ENCODE peak calls at places on chromosomes 11 and 22, in four cellular contexts. U, P, G and J are unnamed samples.

GRCh38 chr11:108616549-108616948 is 23.0 kb upstream of the EXPH5 start:
- DNase-seq in P (no peak), U (no peak), G (no peak), J (no peak)

GRCh38 chr11:126084608-126084912 is 21.9 kb upstream of the CDON start:
- DNase-seq in P (no peak), G (no peak), U (no peak), J (no peak)

GRCh38 chr22:48856308-48856615 is 971.4 kb downstream of the BRD1 start:
- DNase-seq in P (no peak), G (peak), U (no peak), J (no peak)

GRCh38 chr11:128451651-128452470 is 135.5 kb downstream of the ETS1 start:
- DNase-seq in U (no peak), G (peak), P (no peak), J (no peak)

GRCh38 chr11:65150513-65151271 is 16.4 kb upstream of the SYVN1 start:
- DNase-seq in G (peak), P (no peak), U (peak), J (no peak)

GRCh38 chr22:45163074-45163416 is 680 bp upstream of the NUP50 start:
- DNase-seq in P (peak), G (no peak), U (no peak), J (no peak)

GRCh38 chr11:10497371-10498021 is 42.4 kb downstream of the AMPD3 start:
- DNase-seq in G (no peak), P (no peak), U (no peak), J (no peak)

GRCh38 chr11:114090976-114091375 is 31.5 kb downstream of the ZBTB16 start:
- DNase-seq in G (no peak), U (no peak), P (no peak), J (no peak)

GRCh38 chr11:2801711-2802388 is 83.7 kb downstream of the CDKN1C start:
- DNase-seq in P (no peak), U (no peak), G (peak), J (no peak)

GRCh38 chr11:13337986-13338436 is 60.4 kb downstream of the BMAL1 start:
- DNase-seq in G (no peak), P (no peak), U (no peak), J (no peak)

GRCh38 chr11:31882951-31883392 is 71.8 kb upstream of the PAX6 start:
- DNase-seq in P (no peak), G (no peak), U (no peak), J (no peak)

GRCh38 chr11:104442320-104442719 is 278.4 kb upstream of the PDGFD start:
- DNase-seq in U (no peak), P (no peak), G (no peak), J (no peak)

GRCh38 chr11:130527648-130528300 is 79.3 kb downstream of the ADAMTS15 start:
- DNase-seq in G (no peak), U (no peak), P (no peak), J (no peak)

GRCh38 chr11:134252539-134253188 is 488 bp downstream of the THYN1 start:
- DNase-seq in P (no peak), U (no peak), G (peak), J (no peak)

GRCh38 chr11:57566035-57566504 is 1.4 kb downstream of the UBE2L6 start:
- DNase-seq in U (peak), G (peak), P (no peak), J (no peak)

GRCh38 chr11:2377511-2378443 is 667 bp downstream of the CD81 start:
- DNase-seq in G (peak), P (peak), U (peak), J (no peak)

GRCh38 chr11:90849278-90849677 is 626.4 kb upstream of the CHORDC1 start:
- DNase-seq in P (no peak), U (no peak), G (no peak), J (no peak)

GRCh38 chr11:44564653-44565007 is 833 bp upstream of the CD82 start:
- DNase-seq in P (peak), U (no peak), G (peak), J (no peak)

GRCh38 chr22:32855023-32855756 is 53.7 kb downstream of the TIMP3 start:
- DNase-seq in U (no peak), P (no peak), G (no peak), J (no peak)

GRCh38 chr11:64810271-64810890 is at the start of gene MEN1:
- DNase-seq in G (peak), U (peak), P (peak), J (peak)

GRCh38 chr11:112177610-112178009 is 2.3 kb downstream of the BCO2 start:
- DNase-seq in G (no peak), P (no peak), U (no peak), J (no peak)